ENCODE peak calls at places on chromosome 19, in ten cellular contexts. One of them, this sample, is unnamed.

GRCh38 chr19:49512970-49513745 is 697 bp downstream of the FCGRT start:
- DNase-seq in lower leg skin: peak
- DNase-seq in left ventricle myocardium inferior: peak
- DNase-seq in thoracic aorta: no peak
- DNase-seq in foreskin fibroblast: peak
- DNase-seq in IMR-90: no peak
- DNase-seq in prostate gland: no peak
- DNase-seq in colonic mucosa: peak
- DNase-seq in neural crest cell: no peak
- DNase-seq in GM13976: peak
- DNase-seq in this sample: peak

GRCh38 chr19:3687774-3688706 is 12.2 kb downstream of the PIP5K1C start:
- DNase-seq in prostate gland: peak
- DNase-seq in neural crest cell: no peak
- DNase-seq in GM13976: peak
- DNase-seq in colonic mucosa: peak
- DNase-seq in foreskin fibroblast: no peak
- DNase-seq in thoracic aorta: no peak
- DNase-seq in lower leg skin: no peak
- DNase-seq in left ventricle myocardium inferior: no peak
- DNase-seq in IMR-90: no peak
- DNase-seq in this sample: peak

GRCh38 chr19:13935765-13936486 is 2.3 kb downstream of the PODNL1 start:
- DNase-seq in IMR-90: no peak
- DNase-seq in colonic mucosa: no peak
- DNase-seq in left ventricle myocardium inferior: no peak
- DNase-seq in lower leg skin: no peak
- DNase-seq in GM13976: no peak
- DNase-seq in thoracic aorta: no peak
- DNase-seq in prostate gland: no peak
- DNase-seq in neural crest cell: no peak
- DNase-seq in foreskin fibroblast: no peak
- DNase-seq in this sample: no peak

GRCh38 chr19:35714601-35715354 is 3.0 kb upstream of the KMT2B start:
- DNase-seq in colonic mucosa: no peak
- DNase-seq in lower leg skin: no peak
- DNase-seq in thoracic aorta: no peak
- DNase-seq in foreskin fibroblast: no peak
- DNase-seq in IMR-90: no peak
- DNase-seq in left ventricle myocardium inferior: no peak
- DNase-seq in prostate gland: no peak
- DNase-seq in GM13976: no peak
- DNase-seq in neural crest cell: no peak
- DNase-seq in this sample: peak

GRCh38 chr19:49847731-49848696 is 2.9 kb upstream of the PTOV1 start:
- DNase-seq in lower leg skin: no peak
- DNase-seq in thoracic aorta: no peak
- DNase-seq in prostate gland: no peak
- DNase-seq in GM13976: no peak
- DNase-seq in foreskin fibroblast: peak
- DNase-seq in colonic mucosa: no peak
- DNase-seq in neural crest cell: no peak
- DNase-seq in IMR-90: peak
- DNase-seq in left ventricle myocardium inferior: no peak
- DNase-seq in this sample: peak

GRCh38 chr19:6402834-6403608 is 10.1 kb upstream of the GTF2F1 start:
- DNase-seq in prostate gland: no peak
- DNase-seq in foreskin fibroblast: peak
- DNase-seq in colonic mucosa: peak
- DNase-seq in IMR-90: peak
- DNase-seq in lower leg skin: no peak
- DNase-seq in GM13976: no peak
- DNase-seq in left ventricle myocardium inferior: no peak
- DNase-seq in neural crest cell: peak
- DNase-seq in thoracic aorta: no peak
- DNase-seq in this sample: no peak

GRCh38 chr19:48244289-48244688 is 11.4 kb downstream of the CARD8 start:
- DNase-seq in thoracic aorta: no peak
- DNase-seq in foreskin fibroblast: no peak
- DNase-seq in IMR-90: no peak
- DNase-seq in left ventricle myocardium inferior: no peak
- DNase-seq in neural crest cell: no peak
- DNase-seq in lower leg skin: no peak
- DNase-seq in GM13976: no peak
- DNase-seq in colonic mucosa: no peak
- DNase-seq in prostate gland: no peak
- DNase-seq in this sample: peak

GRCh38 chr19:18850560-18851375 is 19.0 kb downstream of the UPF1 start:
- DNase-seq in colonic mucosa: no peak
- DNase-seq in thoracic aorta: no peak
- DNase-seq in GM13976: no peak
- DNase-seq in left ventricle myocardium inferior: no peak
- DNase-seq in IMR-90: no peak
- DNase-seq in neural crest cell: no peak
- DNase-seq in lower leg skin: no peak
- DNase-seq in prostate gland: no peak
- DNase-seq in foreskin fibroblast: no peak
- DNase-seq in this sample: no peak

GRCh38 chr19:35395762-35396199 is 24.9 kb downstream of the GPR42 start:
- DNase-seq in thoracic aorta: no peak
- DNase-seq in lower leg skin: peak
- DNase-seq in IMR-90: no peak
- DNase-seq in foreskin fibroblast: no peak
- DNase-seq in neural crest cell: peak
- DNase-seq in left ventricle myocardium inferior: no peak
- DNase-seq in prostate gland: peak
- DNase-seq in colonic mucosa: peak
- DNase-seq in GM13976: no peak
- DNase-seq in this sample: no peak

DNA sequence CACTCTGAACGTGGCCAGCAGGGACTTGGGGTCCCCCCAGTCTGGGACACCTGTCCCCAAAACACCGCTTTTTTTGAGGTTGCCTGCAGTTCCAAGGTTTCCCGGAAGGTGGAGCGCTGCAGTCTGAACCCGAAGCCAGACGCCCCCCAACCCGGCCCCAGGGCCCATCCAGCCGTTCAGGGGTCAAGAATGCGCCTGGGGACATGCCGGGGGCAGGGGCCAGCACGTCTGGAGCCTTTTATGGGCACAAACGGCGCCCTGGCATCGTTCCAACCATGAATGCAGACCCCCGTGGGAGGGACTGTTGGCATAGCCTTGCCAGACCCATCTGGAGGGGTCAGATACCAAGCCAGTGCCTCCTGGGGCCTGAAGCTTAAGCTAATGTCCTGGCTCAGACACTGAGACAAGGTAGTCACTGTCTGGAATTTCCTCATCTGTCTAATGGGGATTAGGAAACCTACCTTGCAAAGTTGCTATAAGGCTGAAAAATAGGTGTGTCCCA is 6.9 kb downstream of the S1PR5 start:
- DNase-seq in colonic mucosa: no peak
- DNase-seq in lower leg skin: no peak
- DNase-seq in left ventricle myocardium inferior: no peak
- DNase-seq in foreskin fibroblast: no peak
- DNase-seq in thoracic aorta: no peak
- DNase-seq in neural crest cell: peak
- DNase-seq in IMR-90: no peak
- DNase-seq in GM13976: peak
- DNase-seq in prostate gland: no peak
- DNase-seq in this sample: peak
- TF ChIP-seq CTCF in colonic mucosa: peak
- TF ChIP-seq CTCF in lower leg skin: no peak
- TF ChIP-seq CTCF in left ventricle myocardium inferior: peak
- TF ChIP-seq CTCF in foreskin fibroblast: peak
- TF ChIP-seq CTCF in thoracic aorta: peak
- TF ChIP-seq CTCF in neural crest cell: peak
- TF ChIP-seq CTCF in IMR-90: peak
- TF ChIP-seq CTCF in GM13976: peak
- TF ChIP-seq CTCF in prostate gland: peak
- TF ChIP-seq CTCF in this sample: peak

GRCh38 chr19:20245309-20245708 is 78.3 kb downstream of the ZNF486 start:
- DNase-seq in GM13976: no peak
- DNase-seq in lower leg skin: no peak
- DNase-seq in thoracic aorta: no peak
- DNase-seq in neural crest cell: no peak
- DNase-seq in prostate gland: no peak
- DNase-seq in colonic mucosa: no peak
- DNase-seq in foreskin fibroblast: no peak
- DNase-seq in IMR-90: no peak
- DNase-seq in left ventricle myocardium inferior: no peak
- DNase-seq in this sample: no peak

GRCh38 chr19:20243629-20244028 is 76.6 kb downstream of the ZNF486 start:
- DNase-seq in prostate gland: no peak
- DNase-seq in colonic mucosa: no peak
- DNase-seq in neural crest cell: no peak
- DNase-seq in lower leg skin: no peak
- DNase-seq in IMR-90: no peak
- DNase-seq in foreskin fibroblast: no peak
- DNase-seq in GM13976: no peak
- DNase-seq in thoracic aorta: no peak
- DNase-seq in left ventricle myocardium inferior: no peak
- DNase-seq in this sample: no peak

GRCh38 chr19:20244356-20244755 is 77.3 kb downstream of the ZNF486 start:
- DNase-seq in lower leg skin: no peak
- DNase-seq in thoracic aorta: no peak
- DNase-seq in prostate gland: no peak
- DNase-seq in neural crest cell: no peak
- DNase-seq in GM13976: no peak
- DNase-seq in left ventricle myocardium inferior: no peak
- DNase-seq in colonic mucosa: no peak
- DNase-seq in IMR-90: no peak
- DNase-seq in foreskin fibroblast: no peak
- DNase-seq in this sample: peak

GRCh38 chr19:20250627-20251026 is 83.6 kb downstream of the ZNF486 start:
- DNase-seq in GM13976: no peak
- DNase-seq in colonic mucosa: no peak
- DNase-seq in neural crest cell: no peak
- DNase-seq in thoracic aorta: no peak
- DNase-seq in IMR-90: no peak
- DNase-seq in prostate gland: no peak
- DNase-seq in lower leg skin: no peak
- DNase-seq in foreskin fibroblast: no peak
- DNase-seq in left ventricle myocardium inferior: no peak
- DNase-seq in this sample: no peak

GRCh38 chr19:20247016-20247683 is 80.1 kb downstream of the ZNF486 start:
- DNase-seq in left ventricle myocardium inferior: peak
- DNase-seq in IMR-90: no peak
- DNase-seq in neural crest cell: peak
- DNase-seq in colonic mucosa: no peak
- DNase-seq in foreskin fibroblast: no peak
- DNase-seq in thoracic aorta: no peak
- DNase-seq in GM13976: no peak
- DNase-seq in prostate gland: peak
- DNase-seq in lower leg skin: no peak
- DNase-seq in this sample: peak
- TF ChIP-seq CTCF in left ventricle myocardium inferior: peak
- TF ChIP-seq CTCF in IMR-90: no peak
- TF ChIP-seq CTCF in neural crest cell: peak
- TF ChIP-seq CTCF in colonic mucosa: peak
- TF ChIP-seq CTCF in foreskin fibroblast: no peak
- TF ChIP-seq CTCF in thoracic aorta: peak
- TF ChIP-seq CTCF in GM13976: no peak
- TF ChIP-seq CTCF in prostate gland: peak
- TF ChIP-seq CTCF in lower leg skin: no peak
- TF ChIP-seq CTCF in this sample: peak

GRCh38 chr19:5369962-5370367 is 29.4 kb upstream of the PTPRS start:
- DNase-seq in prostate gland: peak
- DNase-seq in neural crest cell: peak
- DNase-seq in GM13976: peak
- DNase-seq in colonic mucosa: peak
- DNase-seq in left ventricle myocardium inferior: peak
- DNase-seq in foreskin fibroblast: no peak
- DNase-seq in IMR-90: no peak
- DNase-seq in lower leg skin: peak
- DNase-seq in thoracic aorta: no peak
- DNase-seq in this sample: peak
- TF ChIP-seq CTCF in prostate gland: peak
- TF ChIP-seq CTCF in neural crest cell: peak
- TF ChIP-seq CTCF in GM13976: peak
- TF ChIP-seq CTCF in colonic mucosa: peak
- TF ChIP-seq CTCF in left ventricle myocardium inferior: peak
- TF ChIP-seq CTCF in foreskin fibroblast: peak
- TF ChIP-seq CTCF in IMR-90: peak
- TF ChIP-seq CTCF in lower leg skin: no peak
- TF ChIP-seq CTCF in thoracic aorta: no peak
- TF ChIP-seq CTCF in this sample: peak

GRCh38 chr19:16324384-16325160 is at the start of gene KLF2:
- DNase-seq in neural crest cell: peak
- DNase-seq in lower leg skin: peak
- DNase-seq in IMR-90: peak
- DNase-seq in left ventricle myocardium inferior: peak
- DNase-seq in GM13976: peak
- DNase-seq in colonic mucosa: peak
- DNase-seq in prostate gland: peak
- DNase-seq in thoracic aorta: peak
- DNase-seq in foreskin fibroblast: peak
- DNase-seq in this sample: peak

GRCh38 chr19:16324064-16324383 is 602 bp upstream of the KLF2 start:
- DNase-seq in colonic mucosa: no peak
- DNase-seq in GM13976: no peak
- DNase-seq in thoracic aorta: no peak
- DNase-seq in lower leg skin: no peak
- DNase-seq in foreskin fibroblast: no peak
- DNase-seq in left ventricle myocardium inferior: no peak
- DNase-seq in neural crest cell: no peak
- DNase-seq in IMR-90: no peak
- DNase-seq in prostate gland: no peak
- DNase-seq in this sample: no peak

GRCh38 chr19:16326401-16327130 is 1.9 kb downstream of the KLF2 start:
- DNase-seq in foreskin fibroblast: no peak
- DNase-seq in left ventricle myocardium inferior: no peak
- DNase-seq in IMR-90: no peak
- DNase-seq in neural crest cell: no peak
- DNase-seq in lower leg skin: peak
- DNase-seq in prostate gland: no peak
- DNase-seq in GM13976: peak
- DNase-seq in thoracic aorta: no peak
- DNase-seq in colonic mucosa: no peak
- DNase-seq in this sample: no peak

GRCh38 chr19:16325671-16326400 is 1.2 kb downstream of the KLF2 start:
- DNase-seq in lower leg skin: peak
- DNase-seq in foreskin fibroblast: no peak
- DNase-seq in prostate gland: no peak
- DNase-seq in IMR-90: no peak
- DNase-seq in thoracic aorta: no peak
- DNase-seq in colonic mucosa: peak
- DNase-seq in GM13976: no peak
- DNase-seq in left ventricle myocardium inferior: no peak
- DNase-seq in neural crest cell: no peak
- DNase-seq in this sample: peak

DNA sequence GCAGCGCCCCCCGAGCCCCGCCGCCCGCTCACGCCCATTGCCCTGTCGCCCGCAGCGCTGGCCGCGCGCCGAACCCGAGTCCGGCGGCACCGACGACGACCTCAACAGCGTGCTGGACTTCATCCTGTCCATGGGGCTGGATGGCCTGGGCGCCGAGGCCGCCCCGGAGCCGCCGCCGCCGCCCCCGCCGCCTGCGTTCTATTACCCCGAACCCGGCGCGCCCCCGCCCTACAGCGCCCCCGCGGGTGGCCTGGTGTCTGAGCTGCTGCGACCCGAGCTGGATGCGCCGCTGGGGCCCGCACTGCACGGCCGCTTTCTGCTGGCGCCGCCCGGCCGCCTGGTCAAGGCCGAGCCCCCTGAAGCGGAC is 518 bp downstream of the KLF2 start:
- DNase-seq in GM13976: peak
- DNase-seq in IMR-90: no peak
- DNase-seq in lower leg skin: peak
- DNase-seq in colonic mucosa: peak
- DNase-seq in left ventricle myocardium inferior: peak
- DNase-seq in thoracic aorta: no peak
- DNase-seq in foreskin fibroblast: no peak
- DNase-seq in neural crest cell: peak
- DNase-seq in prostate gland: no peak
- DNase-seq in this sample: peak
- TF ChIP-seq CTCF in GM13976: no peak
- TF ChIP-seq CTCF in IMR-90: no peak
- TF ChIP-seq CTCF in lower leg skin: no peak
- TF ChIP-seq CTCF in colonic mucosa: no peak
- TF ChIP-seq CTCF in left ventricle myocardium inferior: peak
- TF ChIP-seq CTCF in thoracic aorta: no peak
- TF ChIP-seq CTCF in foreskin fibroblast: peak
- TF ChIP-seq CTCF in neural crest cell: peak
- TF ChIP-seq CTCF in prostate gland: no peak
- TF ChIP-seq CTCF in this sample: no peak

This sample was measured in activated CD8-positive, alpha-beta T cell treated with anti-CD3 and anti-CD28 coated beads for 36 hours.